ENCODE peak calls at places on chromosome 5, in seven cellular contexts. One of them, this sample, is unnamed.

GRCh38 chr5:111234125-111234524 is 9.9 kb downstream of the CAMK4 start:
- DNase-seq in right lobe of liver: no peak
- DNase-seq in neural crest cell: no peak
- DNase-seq in choroid plexus epithelial cell: no peak
- DNase-seq in mammary epithelial cell: no peak
- DNase-seq in psoas muscle: no peak
- DNase-seq in lung: no peak
- DNase-seq in this sample: no peak

GRCh38 chr5:101948615-101949014 is 347.5 kb downstream of the SLCO4C1 start:
- DNase-seq in mammary epithelial cell: no peak
- DNase-seq in right lobe of liver: no peak
- DNase-seq in psoas muscle: no peak
- DNase-seq in lung: no peak
- DNase-seq in neural crest cell: no peak
- DNase-seq in choroid plexus epithelial cell: no peak
- DNase-seq in this sample: no peak

GRCh38 chr5:178432421-178433272 is 157.5 kb downstream of the COL23A1 start:
- DNase-seq in neural crest cell: no peak
- DNase-seq in psoas muscle: no peak
- DNase-seq in mammary epithelial cell: no peak
- DNase-seq in right lobe of liver: peak
- DNase-seq in lung: peak
- DNase-seq in choroid plexus epithelial cell: no peak
- DNase-seq in this sample: no peak

GRCh38 chr5:138639326-138639725 is 64.1 kb upstream of the HSPA9 start:
- DNase-seq in psoas muscle: no peak
- DNase-seq in mammary epithelial cell: no peak
- DNase-seq in neural crest cell: no peak
- DNase-seq in lung: no peak
- DNase-seq in choroid plexus epithelial cell: no peak
- DNase-seq in right lobe of liver: no peak
- DNase-seq in this sample: no peak

GRCh38 chr5:75167345-75167744 is 69.3 kb downstream of the ANKRD31 start:
- DNase-seq in lung: no peak
- DNase-seq in neural crest cell: no peak
- DNase-seq in psoas muscle: no peak
- DNase-seq in right lobe of liver: no peak
- DNase-seq in mammary epithelial cell: peak
- DNase-seq in choroid plexus epithelial cell: peak
- DNase-seq in this sample: no peak

GRCh38 chr5:59897075-59897474 is 3.5 kb upstream of the PDE4D start:
- DNase-seq in mammary epithelial cell: no peak
- DNase-seq in choroid plexus epithelial cell: no peak
- DNase-seq in lung: no peak
- DNase-seq in psoas muscle: no peak
- DNase-seq in neural crest cell: no peak
- DNase-seq in right lobe of liver: no peak
- DNase-seq in this sample: no peak

GRCh38 chr5:80369521-80369920 is 38.3 kb upstream of the ZFYVE16 start:
- DNase-seq in right lobe of liver: no peak
- DNase-seq in psoas muscle: no peak
- DNase-seq in neural crest cell: no peak
- DNase-seq in mammary epithelial cell: no peak
- DNase-seq in lung: no peak
- DNase-seq in choroid plexus epithelial cell: no peak
- DNase-seq in this sample: no peak

GRCh38 chr5:2709996-2710689 is 41.3 kb downstream of the IRX2 start:
- DNase-seq in neural crest cell: no peak
- DNase-seq in choroid plexus epithelial cell: no peak
- DNase-seq in mammary epithelial cell: no peak
- DNase-seq in lung: no peak
- DNase-seq in psoas muscle: no peak
- DNase-seq in right lobe of liver: no peak
- DNase-seq in this sample: no peak

GRCh38 chr5:40277161-40277906 is 402.4 kb upstream of the PTGER4 start:
- DNase-seq in neural crest cell: no peak
- DNase-seq in right lobe of liver: no peak
- DNase-seq in mammary epithelial cell: no peak
- DNase-seq in lung: no peak
- DNase-seq in psoas muscle: no peak
- DNase-seq in choroid plexus epithelial cell: no peak
- DNase-seq in this sample: no peak

GRCh38 chr5:142845954-142846398 is 75.8 kb downstream of the ARHGAP26 start:
- DNase-seq in psoas muscle: no peak
- DNase-seq in neural crest cell: no peak
- DNase-seq in lung: no peak
- DNase-seq in mammary epithelial cell: no peak
- DNase-seq in right lobe of liver: no peak
- DNase-seq in choroid plexus epithelial cell: no peak
- DNase-seq in this sample: no peak

GRCh38 chr5:157431544-157432200 is 28.3 kb upstream of the NIPAL4 start:
- DNase-seq in right lobe of liver: no peak
- DNase-seq in lung: no peak
- DNase-seq in choroid plexus epithelial cell: peak
- DNase-seq in mammary epithelial cell: peak
- DNase-seq in neural crest cell: no peak
- DNase-seq in psoas muscle: no peak
- DNase-seq in this sample: no peak

GRCh38 chr5:17192191-17192590 is 25.2 kb upstream of the BASP1 start:
- DNase-seq in choroid plexus epithelial cell: peak
- DNase-seq in psoas muscle: no peak
- DNase-seq in lung: no peak
- DNase-seq in mammary epithelial cell: no peak
- DNase-seq in right lobe of liver: no peak
- DNase-seq in neural crest cell: no peak
- DNase-seq in this sample: no peak

GRCh38 chr5:133977161-133977787 is 8.8 kb upstream of the C5orf15 start:
- DNase-seq in neural crest cell: no peak
- DNase-seq in right lobe of liver: no peak
- DNase-seq in choroid plexus epithelial cell: no peak
- DNase-seq in lung: no peak
- DNase-seq in psoas muscle: no peak
- DNase-seq in mammary epithelial cell: no peak
- DNase-seq in this sample: no peak

GRCh38 chr5:76724871-76725270 is 8.9 kb downstream of the F2R start:
- DNase-seq in psoas muscle: no peak
- DNase-seq in lung: no peak
- DNase-seq in right lobe of liver: no peak
- DNase-seq in neural crest cell: no peak
- DNase-seq in mammary epithelial cell: peak
- DNase-seq in choroid plexus epithelial cell: peak
- DNase-seq in this sample: no peak

GRCh38 chr5:28009526-28010025 is 971.2 kb upstream of the CDH9 start:
- DNase-seq in right lobe of liver: no peak
- DNase-seq in psoas muscle: no peak
- DNase-seq in neural crest cell: no peak
- DNase-seq in lung: no peak
- DNase-seq in choroid plexus epithelial cell: no peak
- DNase-seq in mammary epithelial cell: peak
- DNase-seq in this sample: no peak

GRCh38 chr5:26282190-26282589 is 756.2 kb downstream of the CDH9 start:
- DNase-seq in psoas muscle: no peak
- DNase-seq in neural crest cell: no peak
- DNase-seq in lung: no peak
- DNase-seq in mammary epithelial cell: no peak
- DNase-seq in choroid plexus epithelial cell: no peak
- DNase-seq in right lobe of liver: no peak
- DNase-seq in this sample: no peak

GRCh38 chr5:53576674-53577073 is 16.2 kb downstream of the NDUFS4 start:
- DNase-seq in lung: no peak
- DNase-seq in mammary epithelial cell: no peak
- DNase-seq in psoas muscle: no peak
- DNase-seq in right lobe of liver: no peak
- DNase-seq in choroid plexus epithelial cell: no peak
- DNase-seq in neural crest cell: no peak
- DNase-seq in this sample: no peak

GRCh38 chr5:16454686-16455085 is 10.9 kb downstream of the ZNF622 start:
- DNase-seq in mammary epithelial cell: no peak
- DNase-seq in choroid plexus epithelial cell: no peak
- DNase-seq in lung: no peak
- DNase-seq in right lobe of liver: no peak
- DNase-seq in psoas muscle: no peak
- DNase-seq in neural crest cell: no peak
- DNase-seq in this sample: no peak

GRCh38 chr5:31106742-31107546 is 86.5 kb upstream of the CDH6 start:
- DNase-seq in mammary epithelial cell: no peak
- DNase-seq in right lobe of liver: no peak
- DNase-seq in psoas muscle: no peak
- DNase-seq in choroid plexus epithelial cell: peak
- DNase-seq in neural crest cell: no peak
- DNase-seq in lung: no peak
- DNase-seq in this sample: no peak

GRCh38 chr5:98769006-98769255 is 4.5 kb upstream of the RGMB start:
- DNase-seq in choroid plexus epithelial cell: no peak
- DNase-seq in lung: no peak
- DNase-seq in neural crest cell: peak
- DNase-seq in right lobe of liver: peak
- DNase-seq in psoas muscle: peak
- DNase-seq in mammary epithelial cell: no peak
- DNase-seq in this sample: peak

GRCh38 chr5:108579236-108579635 is 168.5 kb upstream of the FER start:
- DNase-seq in mammary epithelial cell: no peak
- DNase-seq in psoas muscle: no peak
- DNase-seq in lung: no peak
- DNase-seq in right lobe of liver: no peak
- DNase-seq in choroid plexus epithelial cell: no peak
- DNase-seq in neural crest cell: no peak
- DNase-seq in this sample: no peak

GRCh38 chr5:102130386-102130785 is 165.7 kb downstream of the SLCO4C1 start:
- DNase-seq in psoas muscle: no peak
- DNase-seq in choroid plexus epithelial cell: no peak
- DNase-seq in mammary epithelial cell: no peak
- DNase-seq in lung: no peak
- DNase-seq in neural crest cell: no peak
- DNase-seq in right lobe of liver: no peak
- DNase-seq in this sample: no peak

GRCh38 chr5:166992874-166993722 is 1298.3 kb upstream of the WWC1 start:
- DNase-seq in right lobe of liver: no peak
- DNase-seq in mammary epithelial cell: no peak
- DNase-seq in psoas muscle: no peak
- DNase-seq in lung: no peak
- DNase-seq in neural crest cell: no peak
- DNase-seq in choroid plexus epithelial cell: no peak
- DNase-seq in this sample: no peak

GRCh38 chr5:17289681-17290619 is 72.5 kb downstream of the BASP1 start:
- DNase-seq in neural crest cell: no peak
- DNase-seq in right lobe of liver: no peak
- DNase-seq in mammary epithelial cell: no peak
- DNase-seq in psoas muscle: no peak
- DNase-seq in choroid plexus epithelial cell: peak
- DNase-seq in lung: no peak
- DNase-seq in this sample: no peak

GRCh38 chr5:142280066-142281011 is 44.5 kb downstream of the SPRY4 start:
- DNase-seq in choroid plexus epithelial cell: peak
- DNase-seq in psoas muscle: peak
- DNase-seq in neural crest cell: peak
- DNase-seq in lung: no peak
- DNase-seq in right lobe of liver: no peak
- DNase-seq in mammary epithelial cell: no peak
- DNase-seq in this sample: peak

GRCh38 chr5:151048526-151048925 is 28.1 kb downstream of the GPX3 start:
- DNase-seq in right lobe of liver: no peak
- DNase-seq in neural crest cell: no peak
- DNase-seq in mammary epithelial cell: no peak
- DNase-seq in lung: no peak
- DNase-seq in psoas muscle: peak
- DNase-seq in choroid plexus epithelial cell: no peak
- DNase-seq in this sample: no peak
- TF ChIP-seq CTCF in right lobe of liver: peak
- TF ChIP-seq CTCF in neural crest cell: peak
- TF ChIP-seq CTCF in mammary epithelial cell: no peak
- TF ChIP-seq CTCF in lung: no peak
- TF ChIP-seq CTCF in psoas muscle: peak
- TF ChIP-seq CTCF in choroid plexus epithelial cell: peak
- TF ChIP-seq CTCF in this sample: no peak

GRCh38 chr5:170508660-170509322 is 5.0 kb downstream of the KCNIP1 start:
- DNase-seq in neural crest cell: no peak
- DNase-seq in right lobe of liver: no peak
- DNase-seq in psoas muscle: no peak
- DNase-seq in lung: no peak
- DNase-seq in choroid plexus epithelial cell: no peak
- DNase-seq in mammary epithelial cell: no peak
- DNase-seq in this sample: no peak
- TF ChIP-seq CTCF in neural crest cell: no peak
- TF ChIP-seq CTCF in right lobe of liver: no peak
- TF ChIP-seq CTCF in psoas muscle: no peak
- TF ChIP-seq CTCF in lung: no peak
- TF ChIP-seq CTCF in choroid plexus epithelial cell: no peak
- TF ChIP-seq CTCF in mammary epithelial cell: no peak
- TF ChIP-seq CTCF in this sample: peak

GRCh38 chr5:135465391-135466122 is 13.4 kb upstream of the TIFAB start:
- DNase-seq in right lobe of liver: no peak
- DNase-seq in choroid plexus epithelial cell: no peak
- DNase-seq in neural crest cell: no peak
- DNase-seq in lung: no peak
- DNase-seq in psoas muscle: no peak
- DNase-seq in mammary epithelial cell: no peak
- DNase-seq in this sample: no peak

GRCh38 chr5:135458921-135459331 is 6.8 kb upstream of the TIFAB start:
- DNase-seq in right lobe of liver: no peak
- DNase-seq in mammary epithelial cell: no peak
- DNase-seq in lung: peak
- DNase-seq in neural crest cell: no peak
- DNase-seq in choroid plexus epithelial cell: peak
- DNase-seq in psoas muscle: no peak
- DNase-seq in this sample: no peak

GRCh38 chr5:135460246-135461033 is 8.3 kb upstream of the TIFAB start:
- DNase-seq in right lobe of liver: no peak
- DNase-seq in psoas muscle: no peak
- DNase-seq in neural crest cell: no peak
- DNase-seq in mammary epithelial cell: no peak
- DNase-seq in lung: no peak
- DNase-seq in choroid plexus epithelial cell: no peak
- DNase-seq in this sample: no peak

GRCh38 chr5:135461752-135462151 is 9.6 kb upstream of the TIFAB start:
- DNase-seq in choroid plexus epithelial cell: no peak
- DNase-seq in psoas muscle: no peak
- DNase-seq in mammary epithelial cell: no peak
- DNase-seq in right lobe of liver: no peak
- DNase-seq in lung: no peak
- DNase-seq in neural crest cell: no peak
- DNase-seq in this sample: no peak

DNA sequence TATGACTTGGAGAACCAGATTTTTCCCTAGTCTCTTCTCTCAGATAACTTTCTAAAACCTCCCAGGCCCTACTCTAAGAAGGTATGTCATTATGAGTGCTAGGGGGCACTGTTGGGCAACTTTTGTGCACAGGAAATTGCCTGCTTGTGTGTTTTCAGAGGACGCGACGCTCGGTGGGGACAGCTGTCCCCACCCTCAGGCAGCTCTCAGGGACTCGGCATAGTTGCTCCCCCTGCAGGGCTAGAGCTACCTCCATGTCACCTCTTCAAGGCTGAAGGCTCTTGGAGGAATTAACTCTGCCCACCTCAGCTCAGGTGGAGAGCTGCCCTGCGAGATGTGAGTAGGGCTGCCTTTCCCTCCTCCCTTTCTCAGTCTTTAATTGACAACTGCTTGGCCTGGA is 10.2 kb upstream of the TIFAB start:
- DNase-seq in right lobe of liver: no peak
- DNase-seq in psoas muscle: no peak
- DNase-seq in mammary epithelial cell: peak
- DNase-seq in neural crest cell: peak
- DNase-seq in choroid plexus epithelial cell: peak
- DNase-seq in lung: no peak
- DNase-seq in this sample: peak
- TF ChIP-seq CTCF in right lobe of liver: peak
- TF ChIP-seq CTCF in psoas muscle: peak
- TF ChIP-seq CTCF in mammary epithelial cell: peak
- TF ChIP-seq CTCF in neural crest cell: peak
- TF ChIP-seq CTCF in choroid plexus epithelial cell: peak
- TF ChIP-seq CTCF in lung: no peak
- TF ChIP-seq CTCF in this sample: peak

GRCh38 chr5:6759401-6759800 is 46.2 kb downstream of the TENT4A start:
- DNase-seq in neural crest cell: no peak
- DNase-seq in right lobe of liver: peak
- DNase-seq in lung: no peak
- DNase-seq in choroid plexus epithelial cell: peak
- DNase-seq in psoas muscle: peak
- DNase-seq in mammary epithelial cell: no peak
- DNase-seq in this sample: no peak
- TF ChIP-seq CTCF in neural crest cell: no peak
- TF ChIP-seq CTCF in right lobe of liver: peak
- TF ChIP-seq CTCF in lung: no peak
- TF ChIP-seq CTCF in choroid plexus epithelial cell: no peak
- TF ChIP-seq CTCF in psoas muscle: no peak
- TF ChIP-seq CTCF in mammary epithelial cell: no peak
- TF ChIP-seq CTCF in this sample: no peak